ENCODE peak calls at places on chromosome 14, in ten cellular contexts. T, G, H, R, S, V, L, B, F and J are unnamed samples.

GRCh38 chr14:96038558-96038919 is 623 bp upstream of the C14orf132 start:
- DNase-seq in T (no peak), G (no peak), H (no peak), R (no peak), S (no peak), V (no peak), L (no peak), B (no peak), F (no peak), J (no peak)

GRCh38 chr14:69005432-69006148 is 26.5 kb upstream of the ACTN1 start:
- DNase-seq in T (no peak), G (peak; percentile 80), H (no peak), R (peak; percentile 52), S (no peak), V (peak; percentile 93), L (peak; percentile 97), B (no peak), F (peak; percentile 14), J (peak; percentile 86)

GRCh38 chr14:53355581-53356112 is 202.5 kb upstream of the DDHD1 start:
- DNase-seq in T (no peak), G (peak; percentile 18), H (no peak), R (no peak), S (no peak), V (peak; percentile 96), L (peak; percentile 53), B (peak; percentile 2), F (no peak), J (no peak)

GRCh38 chr14:96754845-96755184 is 42.4 kb upstream of the VRK1 start:
- DNase-seq in T (peak; percentile 69), G (no peak), H (no peak), R (no peak), S (no peak), V (no peak), L (no peak), B (no peak), F (peak; percentile 21), J (no peak)

GRCh38 chr14:24372701-24373416 is 4.9 kb downstream of the NFATC4 start:
- DNase-seq in T (no peak), G (peak; percentile 62), H (no peak), R (peak; percentile 79), S (no peak), V (no peak), L (no peak), B (no peak), F (peak; percentile 32), J (peak; percentile 59)

GRCh38 chr14:71113376-71113775 is 206.1 kb downstream of the PCNX1 start:
- DNase-seq in T (no peak), G (no peak), H (no peak), R (no peak), S (no peak), V (peak; percentile 50), L (peak; percentile 43), B (no peak), F (no peak), J (no peak)

GRCh38 chr14:88142990-88143389 is 138.1 kb downstream of the GPR65 start:
- DNase-seq in T (no peak), G (no peak), H (no peak), R (no peak), S (no peak), V (no peak), L (no peak), B (no peak), F (no peak), J (no peak)

GRCh38 chr14:90406384-90406798 is 9.6 kb downstream of the CALM1 start:
- DNase-seq in T (no peak), G (no peak), H (no peak), R (no peak), S (no peak), V (no peak), L (no peak), B (no peak), F (no peak), J (no peak)

GRCh38 chr14:105066285-105067071 is 1.2 kb upstream of the GPR132 start:
- DNase-seq in T (no peak), G (no peak), H (no peak), R (peak; percentile 4), S (no peak), V (no peak), L (no peak), B (no peak), F (no peak), J (no peak)

GRCh38 chr14:81220767-81221578 is at the start of gene GTF2A1:
- DNase-seq in T (peak; percentile 95), G (peak; percentile 93), H (peak; percentile 92), R (peak; percentile 95), S (peak; percentile 89), V (peak; percentile 98), L (peak; percentile 96), B (peak; percentile 97), F (peak; percentile 94), J (peak; percentile 95)

GRCh38 chr14:67607646-67608045 is 7.6 kb upstream of the PIGH start:
- DNase-seq in T (no peak), G (no peak), H (no peak), R (no peak), S (no peak), V (no peak), L (no peak), B (no peak), F (no peak), J (no peak)

GRCh38 chr14:53295985-53296582 is 143.0 kb upstream of the DDHD1 start:
- DNase-seq in T (no peak), G (no peak), H (no peak), R (peak; percentile 29), S (no peak), V (peak; percentile 45), L (peak; percentile 37), B (peak; percentile 57), F (peak; percentile 53), J (no peak)

GRCh38 chr14:68680541-68681051 is 112.3 kb downstream of the ZFP36L1 start:
- DNase-seq in T (no peak), G (no peak), H (no peak), R (no peak), S (no peak), V (no peak), L (no peak), B (no peak), F (no peak), J (no peak)

GRCh38 chr14:51155331-51155730 is 60.4 kb upstream of the TRIM9 start:
- DNase-seq in T (no peak), G (no peak), H (no peak), R (no peak), S (no peak), V (no peak), L (no peak), B (no peak), F (no peak), J (no peak)

GRCh38 chr14:104143521-104144452 is 5.4 kb downstream of the KIF26A start:
- DNase-seq in T (no peak), G (no peak), H (no peak), R (no peak), S (no peak), V (no peak), L (no peak), B (no peak), F (no peak), J (peak; percentile 22)

GRCh38 chr14:60647081-60647836 is 2.0 kb downstream of the SIX1 start:
- DNase-seq in T (no peak), G (no peak), H (peak; percentile 35), R (no peak), S (no peak), V (peak; percentile 61), L (no peak), B (no peak), F (no peak), J (no peak)

GRCh38 chr14:21748869-21749303 is 75.3 kb upstream of the OR4E1 start:
- DNase-seq in T (peak; percentile 9), G (peak; percentile 23), H (peak; percentile 64), R (peak; percentile 7), S (no peak), V (peak; percentile 45), L (no peak), B (peak; percentile 48), F (peak; percentile 77), J (no peak)

GRCh38 chr14:39219075-39219499 is 14.6 kb upstream of the MIA2 start:
- DNase-seq in T (no peak), G (no peak), H (no peak), R (no peak), S (no peak), V (peak; percentile 62), L (peak; percentile 36), B (no peak), F (no peak), J (no peak)

GRCh38 chr14:68655021-68655811 is 137.7 kb downstream of the ZFP36L1 start:
- DNase-seq in T (peak; percentile 41), G (peak; percentile 75), H (peak; percentile 16), R (no peak), S (no peak), V (peak; percentile 43), L (no peak), B (peak; percentile 20), F (peak; percentile 30), J (no peak)

GRCh38 chr14:99229654-99230215 is 42.3 kb downstream of the BCL11B start:
- DNase-seq in T (no peak), G (no peak), H (no peak), R (no peak), S (no peak), V (no peak), L (peak; percentile 45), B (no peak), F (no peak), J (no peak)

GRCh38 chr14:101197595-101198397 is 294.3 kb upstream of the RTL1 start:
- DNase-seq in T (no peak), G (peak; percentile 11), H (peak; percentile 6), R (no peak), S (no peak), V (no peak), L (no peak), B (no peak), F (no peak), J (no peak)

GRCh38 chr14:77124345-77125274 is 17.0 kb downstream of the ZDHHC22 start:
- DNase-seq in T (peak; percentile 70), G (no peak), H (peak; percentile 51), R (no peak), S (peak; percentile 21), V (peak; percentile 30), L (peak; percentile 56), B (peak; percentile 79), F (peak; percentile 30), J (peak; percentile 60)

GRCh38 chr14:82642425-82642824 is 1108.8 kb upstream of the SEL1L start:
- DNase-seq in T (no peak), G (no peak), H (no peak), R (no peak), S (no peak), V (peak; percentile 8), L (no peak), B (peak; percentile 3), F (peak; percentile 58), J (no peak)

GRCh38 chr14:64726585-64726890 is 22.3 kb downstream of the PLEKHG3 start:
- DNase-seq in T (no peak), G (peak; percentile 59), H (peak; percentile 45), R (no peak), S (no peak), V (peak; percentile 57), L (no peak), B (no peak), F (no peak), J (no peak)

GRCh38 chr14:21068521-21069387 is 1.4 kb upstream of the ARHGEF40 start:
- DNase-seq in T (peak; percentile 85), G (peak; percentile 75), H (peak; percentile 61), R (peak; percentile 73), S (no peak), V (peak; percentile 57), L (peak; percentile 63), B (peak; percentile 45), F (peak; percentile 51), J (peak; percentile 61)

GRCh38 chr14:62181591-62181990 is 419.4 kb downstream of the SNAPC1 start:
- DNase-seq in T (no peak), G (no peak), H (no peak), R (no peak), S (no peak), V (no peak), L (peak; percentile 12), B (no peak), F (no peak), J (no peak)

GRCh38 chr14:52413729-52414453 is 99.8 kb downstream of the PTGER2 start:
- DNase-seq in T (no peak), G (no peak), H (no peak), R (no peak), S (no peak), V (peak; percentile 4), L (peak; percentile 65), B (no peak), F (no peak), J (no peak)

GRCh38 chr14:79564371-79564770 is 646.9 kb downstream of the DIO2 start:
- DNase-seq in T (no peak), G (no peak), H (no peak), R (no peak), S (no peak), V (no peak), L (no peak), B (no peak), F (no peak), J (no peak)